ENCODE peak calls at places on chromosomes 3 and 15, in ten cellular contexts. B, I, P, Q, D, E, T, L, C and M are unnamed samples.

GRCh38 chr3:85077018-85077417 is 118.2 kb downstream of the CADM2 start:
- DNase-seq in L (no peak), B (no peak), T (no peak), Q (no peak), E (no peak), I (no peak), C (no peak), P (no peak), D (no peak), M (no peak)

GRCh38 chr3:42546691-42547213 is 35.0 kb downstream of the SEC22C start:
- DNase-seq in C (no peak), P (no peak), D (no peak), E (no peak), T (no peak), B (no peak), I (no peak), Q (no peak), L (no peak), M (no peak)

GRCh38 chr15:22918056-22918455 is 62.1 kb downstream of the CYFIP1 start:
- DNase-seq in T (peak), P (no peak), E (no peak), Q (no peak), B (no peak), L (no peak), D (no peak), C (no peak), I (no peak), M (no peak)

GRCh38 chr3:66666362-66666761 is 165.5 kb upstream of the LRIG1 start:
- DNase-seq in Q (no peak), I (no peak), C (no peak), B (no peak), E (no peak), D (no peak), T (no peak), P (no peak), L (no peak), M (no peak)

GRCh38 chr3:186260726-186261125 is 101.3 kb downstream of the DGKG start:
- DNase-seq in L (no peak), B (no peak), P (no peak), I (no peak), T (no peak), E (no peak), D (no peak), C (no peak), Q (no peak), M (no peak)

GRCh38 chr3:45333549-45333948 is 54.8 kb upstream of the LARS2 start:
- DNase-seq in T (no peak), E (no peak), Q (no peak), I (no peak), L (no peak), B (no peak), C (no peak), P (no peak), D (no peak), M (no peak)

GRCh38 chr3:112373924-112374323 is 41.0 kb downstream of the CD200 start:
- DNase-seq in C (no peak), E (no peak), Q (no peak), T (no peak), P (no peak), B (no peak), L (no peak), D (no peak), I (no peak), M (no peak)

GRCh38 chr3:107798381-107798780 is 275.6 kb downstream of the BBX start:
- DNase-seq in T (no peak), E (no peak), C (no peak), I (no peak), P (no peak), B (no peak), Q (no peak), L (no peak), D (no peak), M (no peak)

GRCh38 chr15:83066034-83066760 is 855 bp downstream of the BTBD1 start:
- DNase-seq in D (no peak), Q (no peak), I (no peak), L (no peak), B (no peak), C (no peak), T (no peak), E (no peak), P (no peak), M (no peak)

GRCh38 chr3:38519651-38520050 is 23.5 kb downstream of the EXOG start:
- DNase-seq in Q (no peak), E (no peak), C (no peak), L (peak), P (no peak), T (no peak), I (no peak), B (no peak), D (no peak), M (no peak)

GRCh38 chr15:44710236-44711088 is 661 bp downstream of the PATL2 start:
- DNase-seq in L (peak), C (no peak), E (peak), I (no peak), P (no peak), B (no peak), Q (peak), T (peak), D (no peak), M (no peak)

GRCh38 chr3:86982883-86983282 is 8.1 kb downstream of the VGLL3 start:
- DNase-seq in Q (no peak), D (no peak), P (no peak), E (no peak), C (no peak), T (peak), B (no peak), L (no peak), I (no peak), M (no peak)

GRCh38 chr3:38458796-38459498 is 5.3 kb downstream of the ACVR2B start:
- DNase-seq in C (no peak), P (peak), B (peak), Q (no peak), I (no peak), L (no peak), T (peak), D (no peak), E (peak), M (no peak)

GRCh38 chr3:63975705-63976104 is 47.6 kb downstream of the PSMD6 start:
- DNase-seq in B (no peak), C (no peak), E (no peak), L (no peak), Q (no peak), T (peak), D (no peak), I (no peak), P (no peak), M (no peak)

GRCh38 chr3:49339593-49339946 is 283 bp downstream of the USP4 start:
- DNase-seq in T (no peak), Q (no peak), P (no peak), L (no peak), B (peak), C (peak), D (no peak), I (peak), E (peak), M (no peak)

GRCh38 chr3:46858996-46859710 is 4.1 kb downstream of the MYL3 start:
- DNase-seq in Q (no peak), P (peak), C (no peak), L (no peak), E (peak), I (no peak), T (no peak), D (no peak), B (no peak), M (no peak)

GRCh38 chr3:66076861-66077495 is 38.3 kb upstream of the MAGI1 start:
- DNase-seq in Q (no peak), P (no peak), L (no peak), I (no peak), T (peak), D (no peak), B (no peak), C (no peak), E (no peak), M (no peak)

GRCh38 chr3:10702961-10703740 is 112.9 kb upstream of the SLC6A11 start:
- DNase-seq in P (no peak), C (no peak), Q (no peak), T (no peak), D (no peak), B (no peak), L (no peak), E (no peak), I (no peak), M (no peak)

GRCh38 chr15:40241305-40242215 is 2.7 kb downstream of the PAK6 start:
- DNase-seq in E (no peak), Q (no peak), I (no peak), T (no peak), L (no peak), B (no peak), D (no peak), C (no peak), P (no peak), M (no peak)